ENCODE peak calls at places on chromosomes 4 and X, in ten cellular contexts. One of them, this sample, is unnamed.
A peak's percentile ranks its signal among the peaks of the same experiment; 100 is the strongest.

GRCh38 chr4:105369988-105370387 is 103.9 kb downstream of the PPA2 start:
- DNase-seq in tibial nerve: no peak
- DNase-seq in upper lobe of right lung: no peak
- DNase-seq in left lung: no peak
- DNase-seq in psoas muscle: no peak
- DNase-seq in cardiac muscle cell: no peak
- DNase-seq in A549: no peak
- DNase-seq in mucosa of descending colon: no peak
- DNase-seq in MM.1S: no peak
- DNase-seq in ovary: no peak
- DNase-seq in this sample: no peak

GRCh38 chr4:60934896-60935295 is 265.2 kb upstream of the ADGRL3 start:
- DNase-seq in MM.1S: no peak
- DNase-seq in upper lobe of right lung: no peak
- DNase-seq in mucosa of descending colon: no peak
- DNase-seq in A549: no peak
- DNase-seq in tibial nerve: no peak
- DNase-seq in cardiac muscle cell: no peak
- DNase-seq in psoas muscle: no peak
- DNase-seq in left lung: no peak
- DNase-seq in ovary: no peak
- DNase-seq in this sample: no peak

GRCh38 chr4:99655315-99656081 is 2.1 kb downstream of the C4orf54 start:
- DNase-seq in upper lobe of right lung: no peak
- DNase-seq in psoas muscle: no peak
- DNase-seq in mucosa of descending colon: no peak
- DNase-seq in left lung: peak; percentile 36
- DNase-seq in tibial nerve: no peak
- DNase-seq in A549: no peak
- DNase-seq in cardiac muscle cell: peak; percentile 1
- DNase-seq in MM.1S: no peak
- DNase-seq in ovary: peak; percentile 80
- DNase-seq in this sample: peak; percentile 44

GRCh38 chrX:123990602-123991001 is 29.1 kb downstream of the STAG2 start:
- DNase-seq in A549: no peak
- DNase-seq in MM.1S: peak; percentile 12
- DNase-seq in left lung: no peak
- DNase-seq in cardiac muscle cell: peak; percentile 6
- DNase-seq in ovary: no peak
- DNase-seq in tibial nerve: no peak
- DNase-seq in mucosa of descending colon: no peak
- DNase-seq in psoas muscle: no peak
- DNase-seq in upper lobe of right lung: no peak
- DNase-seq in this sample: no peak

GRCh38 chrX:110321081-110321480 is 3.2 kb upstream of the AMMECR1 start:
- DNase-seq in cardiac muscle cell: no peak
- DNase-seq in left lung: no peak
- DNase-seq in upper lobe of right lung: no peak
- DNase-seq in tibial nerve: no peak
- DNase-seq in mucosa of descending colon: no peak
- DNase-seq in ovary: no peak
- DNase-seq in MM.1S: no peak
- DNase-seq in A549: no peak
- DNase-seq in psoas muscle: no peak
- DNase-seq in this sample: no peak

GRCh38 chr4:125522992-125523391 is 208.2 kb downstream of the FAT4 start:
- DNase-seq in A549: no peak
- DNase-seq in left lung: no peak
- DNase-seq in ovary: no peak
- DNase-seq in mucosa of descending colon: no peak
- DNase-seq in upper lobe of right lung: no peak
- DNase-seq in MM.1S: no peak
- DNase-seq in tibial nerve: no peak
- DNase-seq in psoas muscle: no peak
- DNase-seq in cardiac muscle cell: no peak
- DNase-seq in this sample: no peak

GRCh38 chr4:154578919-154579318 is 11.6 kb downstream of the FGA start:
- DNase-seq in left lung: no peak
- DNase-seq in psoas muscle: no peak
- DNase-seq in upper lobe of right lung: no peak
- DNase-seq in mucosa of descending colon: no peak
- DNase-seq in MM.1S: no peak
- DNase-seq in ovary: no peak
- DNase-seq in tibial nerve: no peak
- DNase-seq in A549: no peak
- DNase-seq in cardiac muscle cell: no peak
- DNase-seq in this sample: no peak

GRCh38 chr4:74624351-74625151 is 169.8 kb downstream of the BTC start:
- DNase-seq in left lung: no peak
- DNase-seq in tibial nerve: no peak
- DNase-seq in upper lobe of right lung: no peak
- DNase-seq in ovary: no peak
- DNase-seq in cardiac muscle cell: peak; percentile 95
- DNase-seq in mucosa of descending colon: no peak
- DNase-seq in MM.1S: peak; percentile 23
- DNase-seq in psoas muscle: no peak
- DNase-seq in A549: peak; percentile 32
- DNase-seq in this sample: no peak

GRCh38 chr4:114146947-114147618 is 167.6 kb upstream of the ARSJ start:
- DNase-seq in ovary: no peak
- DNase-seq in A549: no peak
- DNase-seq in left lung: no peak
- DNase-seq in MM.1S: no peak
- DNase-seq in tibial nerve: no peak
- DNase-seq in mucosa of descending colon: no peak
- DNase-seq in cardiac muscle cell: no peak
- DNase-seq in psoas muscle: no peak
- DNase-seq in upper lobe of right lung: no peak
- DNase-seq in this sample: no peak

GRCh38 chr4:7974425-7974824 is 34.8 kb upstream of the AFAP1 start:
- DNase-seq in A549: no peak
- DNase-seq in ovary: no peak
- DNase-seq in upper lobe of right lung: no peak
- DNase-seq in mucosa of descending colon: no peak
- DNase-seq in left lung: no peak
- DNase-seq in tibial nerve: no peak
- DNase-seq in cardiac muscle cell: no peak
- DNase-seq in MM.1S: no peak
- DNase-seq in psoas muscle: no peak
- DNase-seq in this sample: no peak
- H3K4me1 ChIP-seq in A549: peaks cover 60% of the 10 kb centered on the region
- H3K4me1 ChIP-seq in ovary: peaks cover 15% of the 10 kb centered on the region
- H3K4me1 ChIP-seq in upper lobe of right lung: peaks cover 33% of the 10 kb centered on the region
- H3K4me1 ChIP-seq in mucosa of descending colon: peaks cover 49% of the 10 kb centered on the region
- H3K4me1 ChIP-seq in left lung: peaks cover 18% of the 10 kb centered on the region
- H3K4me1 ChIP-seq in tibial nerve: peaks cover 41% of the 10 kb centered on the region
- H3K4me1 ChIP-seq in cardiac muscle cell: peaks cover 14% of the 10 kb centered on the region
- H3K4me1 ChIP-seq in MM.1S: no peaks in the 10 kb centered on the region
- H3K4me1 ChIP-seq in psoas muscle: peaks cover 18% of the 10 kb centered on the region
- H3K4me1 ChIP-seq in this sample: peaks cover 14% of the 10 kb centered on the region

DNA sequence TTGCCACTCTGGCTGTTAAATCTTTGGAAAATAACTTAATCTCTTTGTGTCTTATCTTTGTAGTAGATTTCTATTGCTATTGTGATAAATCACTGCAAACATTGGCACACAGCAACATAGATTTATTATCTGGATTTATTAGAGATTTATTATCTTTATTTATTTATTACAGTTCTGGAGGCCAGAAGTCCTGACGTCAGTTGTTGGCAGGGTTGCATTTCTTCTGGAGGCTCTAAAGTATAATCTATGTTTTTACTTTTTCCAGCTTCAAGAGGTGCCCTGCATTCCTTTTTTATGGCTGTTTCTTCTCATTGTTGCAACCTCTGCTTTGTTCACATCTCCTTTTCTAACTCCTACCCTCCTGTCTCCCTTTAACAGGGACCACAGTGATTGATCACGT is 542.8 kb downstream of the GRXCR1 start:
- DNase-seq in left lung: no peak
- DNase-seq in A549: no peak
- DNase-seq in cardiac muscle cell: no peak
- DNase-seq in psoas muscle: no peak
- DNase-seq in tibial nerve: no peak
- DNase-seq in upper lobe of right lung: no peak
- DNase-seq in mucosa of descending colon: no peak
- DNase-seq in ovary: no peak
- DNase-seq in MM.1S: no peak
- DNase-seq in this sample: no peak
- TF ChIP-seq CTCF in left lung: no peak
- TF ChIP-seq CTCF in A549: no peak
- TF ChIP-seq CTCF in cardiac muscle cell: no peak
- TF ChIP-seq CTCF in psoas muscle: no peak
- TF ChIP-seq CTCF in tibial nerve: no peak
- TF ChIP-seq CTCF in upper lobe of right lung: no peak
- TF ChIP-seq CTCF in mucosa of descending colon: no peak
- TF ChIP-seq CTCF in ovary: no peak
- TF ChIP-seq CTCF in MM.1S: no peak
- TF ChIP-seq CTCF in this sample: no peak

GRCh38 chrX:6291444-6291843 is 62.8 kb upstream of the NLGN4X start:
- DNase-seq in A549: no peak
- DNase-seq in tibial nerve: no peak
- DNase-seq in psoas muscle: no peak
- DNase-seq in ovary: no peak
- DNase-seq in cardiac muscle cell: no peak
- DNase-seq in MM.1S: no peak
- DNase-seq in left lung: no peak
- DNase-seq in upper lobe of right lung: no peak
- DNase-seq in mucosa of descending colon: no peak
- DNase-seq in this sample: no peak

GRCh38 chrX:6293716-6294115 is 65.0 kb upstream of the NLGN4X start:
- DNase-seq in mucosa of descending colon: no peak
- DNase-seq in ovary: no peak
- DNase-seq in tibial nerve: no peak
- DNase-seq in MM.1S: no peak
- DNase-seq in A549: no peak
- DNase-seq in left lung: no peak
- DNase-seq in cardiac muscle cell: no peak
- DNase-seq in psoas muscle: no peak
- DNase-seq in upper lobe of right lung: no peak
- DNase-seq in this sample: no peak

DNA sequence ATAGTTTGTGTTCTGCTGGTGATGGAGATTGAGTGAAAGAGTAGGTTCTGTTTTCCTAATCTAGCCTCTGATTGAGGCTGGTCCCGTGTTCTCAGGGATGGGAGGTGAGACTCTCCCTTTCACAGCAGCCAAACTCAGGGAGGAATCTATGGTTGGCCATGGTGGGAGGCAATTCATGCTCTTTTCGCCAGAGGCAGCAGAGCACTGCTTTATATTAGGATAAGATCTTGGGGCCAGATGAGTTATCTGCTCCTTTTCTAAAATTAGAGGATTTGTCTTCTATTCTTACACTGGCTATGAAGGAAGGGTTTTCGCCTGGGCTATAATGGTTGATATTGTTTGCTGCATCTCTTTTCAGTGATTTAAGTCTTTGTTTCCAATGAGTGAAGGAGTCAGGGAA is 63.9 kb upstream of the NLGN4X start:
- DNase-seq in MM.1S: no peak
- DNase-seq in A549: no peak
- DNase-seq in mucosa of descending colon: no peak
- DNase-seq in ovary: no peak
- DNase-seq in tibial nerve: no peak
- DNase-seq in cardiac muscle cell: no peak
- DNase-seq in upper lobe of right lung: no peak
- DNase-seq in left lung: no peak
- DNase-seq in psoas muscle: no peak
- DNase-seq in this sample: no peak
- H3K4me1 ChIP-seq in MM.1S: no peaks in the 10 kb centered on the region
- H3K4me1 ChIP-seq in A549: no peaks in the 10 kb centered on the region
- H3K4me1 ChIP-seq in mucosa of descending colon: no peaks in the 10 kb centered on the region
- H3K4me1 ChIP-seq in ovary: no peaks in the 10 kb centered on the region
- H3K4me1 ChIP-seq in tibial nerve: no peaks in the 10 kb centered on the region
- H3K4me1 ChIP-seq in cardiac muscle cell: peaks cover 16% of the 10 kb centered on the region
- H3K4me1 ChIP-seq in upper lobe of right lung: no peaks in the 10 kb centered on the region
- H3K4me1 ChIP-seq in left lung: no peaks in the 10 kb centered on the region
- H3K4me1 ChIP-seq in psoas muscle: no peaks in the 10 kb centered on the region
- H3K4me1 ChIP-seq in this sample: no peaks in the 10 kb centered on the region

GRCh38 chrX:65667157-65667502 is 324 bp upstream of the MSN start:
- DNase-seq in left lung: no peak
- DNase-seq in MM.1S: no peak
- DNase-seq in upper lobe of right lung: no peak
- DNase-seq in ovary: no peak
- DNase-seq in cardiac muscle cell: no peak
- DNase-seq in psoas muscle: no peak
- DNase-seq in tibial nerve: no peak
- DNase-seq in mucosa of descending colon: no peak
- DNase-seq in A549: no peak
- DNase-seq in this sample: no peak

GRCh38 chrX:65671286-65671685 is 3.8 kb downstream of the MSN start:
- DNase-seq in psoas muscle: no peak
- DNase-seq in cardiac muscle cell: no peak
- DNase-seq in ovary: no peak
- DNase-seq in left lung: no peak
- DNase-seq in tibial nerve: no peak
- DNase-seq in mucosa of descending colon: no peak
- DNase-seq in MM.1S: no peak
- DNase-seq in A549: no peak
- DNase-seq in upper lobe of right lung: no peak
- DNase-seq in this sample: no peak

GRCh38 chrX:65668362-65669310 is 1.2 kb downstream of the MSN start:
- DNase-seq in psoas muscle: peak; percentile 65
- DNase-seq in A549: peak; percentile 23
- DNase-seq in ovary: peak; percentile 70
- DNase-seq in left lung: peak; percentile 76
- DNase-seq in tibial nerve: peak; percentile 32
- DNase-seq in MM.1S: peak; percentile 41
- DNase-seq in cardiac muscle cell: peak; percentile 79
- DNase-seq in mucosa of descending colon: peak; percentile 43
- DNase-seq in upper lobe of right lung: peak; percentile 76
- DNase-seq in this sample: peak; percentile 43

GRCh38 chrX:65671966-65672365 is 4.5 kb downstream of the MSN start:
- DNase-seq in upper lobe of right lung: no peak
- DNase-seq in left lung: no peak
- DNase-seq in ovary: no peak
- DNase-seq in cardiac muscle cell: peak; percentile 65
- DNase-seq in mucosa of descending colon: no peak
- DNase-seq in tibial nerve: no peak
- DNase-seq in psoas muscle: no peak
- DNase-seq in A549: no peak
- DNase-seq in MM.1S: no peak
- DNase-seq in this sample: no peak

DNA sequence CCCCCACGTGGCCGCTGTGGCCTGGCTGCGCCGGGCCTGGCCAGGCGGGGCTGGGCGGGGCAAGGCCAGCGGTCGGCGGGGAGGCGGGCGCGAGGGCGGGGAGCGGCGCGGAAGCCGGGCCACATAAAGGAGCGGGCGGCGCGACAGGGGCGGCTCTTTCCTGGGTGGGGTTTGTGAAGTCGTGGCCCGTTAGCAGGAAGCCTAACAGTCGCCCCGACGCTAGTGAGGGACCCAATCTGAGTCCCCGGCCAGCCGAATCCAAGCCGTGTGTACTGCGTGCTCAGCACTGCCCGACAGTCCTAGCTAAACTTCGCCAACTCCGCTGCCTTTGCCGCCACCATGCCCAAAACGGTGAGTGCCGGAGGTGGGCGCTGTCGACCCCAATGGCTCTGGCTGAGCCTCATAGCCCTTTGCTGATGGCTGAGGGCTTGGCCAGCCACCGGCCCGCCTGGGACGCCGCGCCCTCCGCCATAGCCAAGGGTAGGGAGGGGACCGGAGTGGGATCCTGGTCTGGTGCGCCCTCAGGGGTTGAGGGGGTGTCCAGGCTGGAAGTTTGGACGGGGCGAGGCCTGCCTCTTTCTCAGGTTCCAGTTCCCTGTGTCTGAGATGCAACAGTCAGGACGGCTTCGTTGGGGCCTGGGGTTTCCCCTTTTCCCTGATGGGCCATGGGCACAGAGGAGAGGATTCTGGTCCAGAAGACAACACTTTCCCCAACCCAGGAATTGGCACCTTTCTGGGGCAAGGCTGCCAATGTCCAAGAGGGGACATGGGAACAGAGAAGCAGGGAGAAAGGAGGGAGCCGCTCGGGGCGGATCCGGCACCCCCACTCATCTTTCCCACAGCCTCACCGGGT is at the start of gene MSN:
- DNase-seq in tibial nerve: peak; percentile 55
- DNase-seq in ovary: peak; percentile 78
- DNase-seq in cardiac muscle cell: peak; percentile 66
- DNase-seq in left lung: peak; percentile 84
- DNase-seq in upper lobe of right lung: peak; percentile 90
- DNase-seq in mucosa of descending colon: peak; percentile 64
- DNase-seq in A549: peak; percentile 36
- DNase-seq in MM.1S: peak; percentile 70
- DNase-seq in psoas muscle: peak; percentile 83
- DNase-seq in this sample: peak; percentile 58
- TF ChIP-seq CTCF in tibial nerve: no peak
- TF ChIP-seq CTCF in ovary: no peak
- TF ChIP-seq CTCF in cardiac muscle cell: no peak
- TF ChIP-seq CTCF in left lung: no peak
- TF ChIP-seq CTCF in upper lobe of right lung: no peak
- TF ChIP-seq CTCF in mucosa of descending colon: no peak
- TF ChIP-seq CTCF in A549: no peak
- TF ChIP-seq CTCF in MM.1S: peak; percentile 14
- TF ChIP-seq CTCF in psoas muscle: no peak
- TF ChIP-seq CTCF in this sample: no peak